ENCODE peak calls at places on chromosomes 12 and 14, in four cellular contexts. Y, M, W and J are unnamed samples.
A peak's percentile ranks its signal among the peaks of the same experiment; 100 is the strongest.

GRCh38 chr14:69574266-69574953 is at the start of gene CCDC177:
- DNase-seq in Y (no peak), M (no peak), W (no peak), J (peak; percentile 72)

GRCh38 chr14:99872786-99873440 is 79.7 kb downstream of the EML1 start:
- DNase-seq in Y (no peak), M (no peak), W (no peak), J (no peak)

GRCh38 chr12:72540811-72541210 is 268.6 kb downstream of the TRHDE start:
- DNase-seq in Y (no peak), M (no peak), W (no peak), J (no peak)

GRCh38 chr12:90323217-90323616 is 614.6 kb upstream of the ATP2B1 start:
- DNase-seq in Y (no peak), M (no peak), W (no peak), J (no peak)

GRCh38 chr12:48157889-48158370 is 615 bp upstream of the ASB8 start:
- DNase-seq in Y (no peak), M (no peak), W (no peak), J (no peak)

GRCh38 chr14:50173891-50174290 is 57.5 kb downstream of the SOS2 start:
- DNase-seq in Y (no peak), M (no peak), W (no peak), J (no peak)

GRCh38 chr12:1639538-1639937 is 10.5 kb downstream of the WNT5B start:
- DNase-seq in Y (no peak), M (no peak), W (no peak), J (no peak)

GRCh38 chr12:87806310-87806709 is 222.9 kb downstream of the C12orf50 start:
- DNase-seq in Y (no peak), M (no peak), W (no peak), J (no peak)

GRCh38 chr12:51388066-51388799 is 3.0 kb downstream of the GALNT6 start:
- DNase-seq in Y (no peak), M (no peak), W (no peak), J (no peak)

GRCh38 chr14:56004807-56005579 is 113.2 kb upstream of the PELI2 start:
- DNase-seq in Y (no peak), M (peak; percentile 22), W (peak; percentile 44), J (no peak)

DNA sequence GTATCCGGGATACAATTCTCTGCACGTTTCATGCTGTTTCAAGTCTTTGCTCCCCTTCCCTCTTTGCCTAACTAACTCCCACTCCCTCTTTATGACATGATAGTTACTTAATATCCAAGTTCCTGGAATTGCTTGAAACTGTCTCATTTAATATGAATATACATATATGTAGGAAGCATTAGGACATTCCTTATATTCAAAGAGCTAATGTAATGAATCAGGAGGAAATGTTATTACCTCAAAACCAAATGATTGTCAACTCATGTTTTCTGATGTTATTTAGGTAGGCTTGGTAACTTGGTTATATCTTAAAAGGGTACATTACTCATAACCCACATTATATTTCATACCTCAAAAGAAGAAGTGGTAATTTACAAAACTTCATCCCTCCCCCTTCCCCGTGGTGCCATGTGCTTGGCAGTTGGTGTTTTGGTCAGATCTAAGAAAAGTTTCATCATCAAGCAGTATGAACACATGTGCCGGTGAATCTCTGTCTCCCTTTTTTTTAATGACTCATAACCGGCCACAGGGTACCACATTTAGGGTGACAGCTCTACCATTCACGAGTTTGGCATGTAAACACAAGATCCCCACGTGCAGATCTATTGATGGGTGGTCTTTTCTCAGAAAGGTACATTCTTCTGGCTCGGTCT is 56.5 kb downstream of the HCAR2 start:
- DNase-seq in Y (no peak), M (peak; percentile 22), W (peak; percentile 60), J (peak; percentile 74)
- H3K27ac ChIP-seq in Y (no peak overlapping the region), M (no peak overlapping the region), W (peak overlapping the region; percentile 39), J (peak overlapping the region; percentile 8)

GRCh38 chr12:6181166-6181565 is 19.0 kb upstream of the CD9 start:
- DNase-seq in Y (no peak), M (no peak), W (no peak), J (no peak)

GRCh38 chr12:6180300-6181051 is 19.7 kb upstream of the CD9 start:
- DNase-seq in Y (no peak), M (peak; percentile 67), W (no peak), J (peak; percentile 71)

GRCh38 chr12:6181583-6182278 is 18.5 kb upstream of the CD9 start:
- DNase-seq in Y (no peak), M (no peak), W (no peak), J (no peak)

GRCh38 chr12:6177593-6178358 is 22.4 kb upstream of the CD9 start:
- DNase-seq in Y (no peak), M (no peak), W (no peak), J (no peak)

GRCh38 chr12:6178981-6179761 is 21.0 kb upstream of the CD9 start:
- DNase-seq in Y (no peak), M (no peak), W (no peak), J (no peak)
- TF ChIP-seq CTCF in Y (no peak), M (no peak), W (peak; percentile 48), J (no peak)

GRCh38 chr12:104006929-104007328 is 41.3 kb downstream of the TDG start:
- DNase-seq in Y (no peak), M (no peak), W (peak; percentile 37), J (peak; percentile 80)

GRCh38 chr12:104010800-104011199 is 39.2 kb downstream of the GLT8D2 start:
- DNase-seq in Y (no peak), M (no peak), W (no peak), J (no peak)

GRCh38 chr12:104012331-104012730 is 37.7 kb downstream of the GLT8D2 start:
- DNase-seq in Y (no peak), M (no peak), W (no peak), J (no peak)

GRCh38 chr12:104011265-104011664 is 38.7 kb downstream of the GLT8D2 start:
- DNase-seq in Y (no peak), M (no peak), W (peak; percentile 74), J (peak; percentile 71)

GRCh38 chr12:104010121-104010520 is 39.9 kb downstream of the GLT8D2 start:
- DNase-seq in Y (no peak), M (no peak), W (no peak), J (no peak)
- H3K27ac ChIP-seq in Y (no peak overlapping the region), M (no peak overlapping the region), W (no peak overlapping the region), J (no peak overlapping the region)

GRCh38 chr12:65923228-65923627 is 98.9 kb downstream of the HMGA2 start:
- DNase-seq in Y (no peak), M (no peak), W (no peak), J (no peak)
- TF ChIP-seq CTCF in Y (no peak), M (no peak), W (peak; percentile 27), J (no peak)